ENCODE peak calls at places on chromosomes 1 and 21, in five cellular contexts. O is NCI-H146, T is H4, Q is Daoy, X is esophagus squamous epithelium. U is an unnamed sample.

GRCh38 chr21:18760247-18760646 is 356.7 kb upstream of the TMPRSS15 start:
- DNase-seq in T (no peak), O (peak), X (no peak), Q (peak), U (no peak)

GRCh38 chr1:83999316-83999819 is 436 bp upstream of the TTLL7 start:
- DNase-seq in T (peak), Q (peak), X (no peak), O (peak), U (no peak)

GRCh38 chr1:97094257-97094972 is 372.8 kb downstream of the PTBP2 start:
- DNase-seq in O (no peak), T (peak), X (no peak), Q (peak), U (no peak)

GRCh38 chr21:32712043-32712442 is 15.8 kb downstream of the SYNJ1 start:
- DNase-seq in X (no peak), Q (no peak), O (no peak), T (no peak), U (no peak)

GRCh38 chr1:43781574-43781973 is 74.2 kb downstream of the ST3GAL3 start:
- DNase-seq in X (no peak), Q (no peak), O (no peak), T (no peak), U (no peak)

GRCh38 chr1:153628638-153629342 is 556 bp downstream of the S100A1 start:
- DNase-seq in X (no peak), T (no peak), O (no peak), Q (no peak), U (no peak)

GRCh38 chr21:34960672-34961071 is 88.4 kb downstream of the RUNX1 start:
- DNase-seq in X (no peak), Q (no peak), O (no peak), T (no peak), U (no peak)

GRCh38 chr1:212467843-212468482 is 35.2 kb downstream of the NENF start:
- DNase-seq in O (peak), Q (no peak), X (no peak), T (no peak), U (no peak)

U was measured in activated T-cell treated with anti-CD3 and anti-CD28 coated beads, Interleukin-2, amount 50 U/mL, for 1 hour.